ENCODE peak calls at places on chromosomes 1 and 21, in six cellular contexts. I is HCT116, G is Panc1, T is SK-N-SH, Q is GM12878, X is K562. O is an unnamed sample.

GRCh38 chr1:87329051-87329755 is 523 bp downstream of the LMO4 start:
- DNase-seq in Q (no peak), X (peak; percentile 44), I (no peak), G (no peak), T (peak; percentile 74), O (no peak)

GRCh38 chr1:19210772-19211549 is 895 bp upstream of the UBR4 start:
- DNase-seq in G (no peak), Q (no peak), X (no peak), T (no peak), I (no peak), O (no peak)

GRCh38 chr1:18739956-18740355 is 109.3 kb downstream of the PAX7 start:
- DNase-seq in G (no peak), Q (no peak), T (no peak), I (no peak), X (no peak), O (no peak)

GRCh38 chr21:36765229-36765628 is 66.3 kb downstream of the SIM2 start:
- DNase-seq in G (no peak), T (no peak), Q (no peak), X (no peak), I (no peak), O (no peak)

GRCh38 chr1:230917284-230918135 is 49.2 kb upstream of the C1orf198 start:
- DNase-seq in Q (peak; percentile 17), X (peak; percentile 76), T (peak; percentile 66), I (peak; percentile 62), G (no peak), O (peak; percentile 86)

GRCh38 chr1:53754484-53755312 is 15.7 kb upstream of the GLIS1 start:
- DNase-seq in G (no peak), I (peak; percentile 32), T (peak; percentile 58), Q (no peak), X (peak; percentile 69), O (no peak)

GRCh38 chr1:98086796-98087195 is 166.0 kb upstream of the DPYD start:
- DNase-seq in I (peak; percentile 88), X (no peak), T (no peak), Q (no peak), G (peak; percentile 63), O (peak; percentile 31)

GRCh38 chr1:41382531-41383090 is 21.4 kb downstream of the FOXO6 start:
- DNase-seq in I (peak; percentile 22), X (no peak), G (no peak), Q (no peak), T (peak; percentile 77), O (no peak)

GRCh38 chr1:203271018-203271743 is 34.1 kb upstream of the BTG2 start:
- DNase-seq in I (peak; percentile 54), X (peak; percentile 68), T (peak; percentile 45), Q (no peak), G (no peak), O (peak; percentile 56)

GRCh38 chr1:153611356-153611755 is 1.6 kb downstream of the S100A16 start:
- DNase-seq in I (no peak), X (no peak), T (no peak), Q (no peak), G (no peak), O (no peak)

GRCh38 chr1:41591891-41592290 is 107.4 kb upstream of the EDN2 start:
- DNase-seq in I (no peak), X (no peak), Q (no peak), T (no peak), G (no peak), O (no peak)

GRCh38 chr1:111725192-111725591 is 14.0 kb downstream of the INKA2 start:
- DNase-seq in I (no peak), T (no peak), X (no peak), Q (no peak), G (no peak), O (peak; percentile 53)

GRCh38 chr1:161884475-161884874 is 118.4 kb downstream of the ATF6 start:
- DNase-seq in T (no peak), Q (no peak), I (no peak), G (no peak), X (no peak), O (no peak)
- TF ChIP-seq SIN3A in T (no peak), Q (no peak), I (no peak), G (no peak), X (no peak), O (no peak)

DNA sequence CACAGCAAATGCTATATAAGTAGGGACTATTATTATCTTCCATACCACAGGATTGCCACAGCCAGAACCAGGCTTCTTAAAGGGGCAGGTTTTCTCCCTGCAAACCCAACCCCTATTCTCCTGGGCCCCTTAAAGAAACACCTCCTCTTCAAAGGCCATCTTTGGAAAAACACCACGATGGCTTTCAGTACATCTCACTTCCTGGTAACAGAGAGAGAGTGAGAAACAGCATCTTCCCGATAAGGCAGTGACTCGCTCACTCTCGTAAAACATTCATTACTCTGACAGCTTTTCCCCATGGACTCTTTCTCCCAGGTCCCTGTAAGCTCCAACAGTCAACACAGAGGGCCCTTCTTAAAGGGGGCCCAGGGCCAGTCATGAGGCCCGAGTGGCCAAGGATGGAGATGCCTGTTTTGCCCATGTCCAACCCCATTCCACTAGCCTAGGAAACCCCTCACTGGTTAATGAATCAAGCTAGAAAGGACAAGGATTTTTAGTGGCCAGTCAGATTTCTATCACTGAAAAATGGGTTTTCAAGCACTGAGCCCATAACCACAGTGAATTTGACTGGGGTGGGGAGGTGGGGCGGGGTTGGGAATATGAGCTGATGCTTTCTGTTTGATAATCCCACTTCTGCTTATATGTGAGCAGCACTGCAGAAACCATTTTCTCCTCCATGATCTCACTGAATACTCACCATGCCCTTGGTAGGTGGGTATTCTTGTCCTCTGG is 3.7 kb upstream of the NAV1 start:
- DNase-seq in X (no peak), Q (no peak), G (no peak), I (peak; percentile 28), T (no peak), O (no peak)
- TF ChIP-seq SIN3A in X (no peak), Q (no peak), G (no peak), I (no peak), T (peak; percentile 29), O (no peak)

GRCh38 chr1:109240158-109241152 is 8.9 kb upstream of the CELSR2 start:
- DNase-seq in X (peak; percentile 41), T (peak; percentile 63), G (no peak), Q (no peak), I (no peak), O (no peak)
- TF ChIP-seq SIN3A in X (no peak), T (no peak), G (no peak), Q (no peak), I (peak; percentile 47), O (no peak)

DNA sequence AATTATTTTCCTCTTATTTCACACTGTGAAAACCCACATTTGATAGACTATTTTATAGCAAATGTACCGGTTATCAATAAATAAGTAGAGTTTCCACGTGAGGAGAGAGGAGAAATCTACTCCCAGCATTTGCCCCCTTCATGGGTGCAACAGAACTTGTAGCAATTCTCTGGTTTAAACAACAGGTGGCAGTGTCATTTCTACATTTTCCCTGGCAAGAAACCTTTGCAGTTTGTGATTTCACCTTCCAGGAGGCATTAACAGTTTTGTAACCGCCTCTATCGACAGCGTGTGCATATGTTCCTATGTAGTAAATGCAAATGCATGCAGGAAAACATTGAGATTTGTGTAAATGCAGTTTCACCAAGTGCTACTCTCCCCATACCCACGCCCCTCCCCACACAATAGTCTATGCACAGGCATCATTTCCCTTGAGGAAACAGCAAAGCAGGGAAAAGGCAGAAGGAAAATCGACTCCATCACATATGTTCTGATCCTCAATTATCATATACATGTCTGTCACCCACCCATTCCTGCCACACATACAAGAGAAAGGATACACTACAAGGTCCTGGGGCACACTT is 494.7 kb downstream of the SMYD3 start:
- DNase-seq in Q (no peak), T (peak; percentile 58), G (peak; percentile 27), X (peak; percentile 55), I (peak; percentile 31), O (no peak)
- TF ChIP-seq SIN3A in Q (no peak), T (no peak), G (no peak), X (no peak), I (no peak), O (no peak)

GRCh38 chr1:93537404-93537803 is 89.5 kb downstream of the FNBP1L start:
- DNase-seq in Q (no peak), X (no peak), G (no peak), I (no peak), T (no peak), O (no peak)

GRCh38 chr1:93546162-93546863 is 98.4 kb downstream of the FNBP1L start:
- DNase-seq in G (no peak), T (no peak), X (no peak), Q (no peak), I (no peak), O (no peak)

GRCh38 chr1:93537924-93538323 is 90.0 kb downstream of the FNBP1L start:
- DNase-seq in X (no peak), G (no peak), I (no peak), T (no peak), Q (no peak), O (no peak)

GRCh38 chr1:93541045-93541444 is 93.1 kb downstream of the FNBP1L start:
- DNase-seq in I (no peak), X (no peak), Q (no peak), G (no peak), T (no peak), O (no peak)
- TF ChIP-seq SIN3A in I (no peak), X (no peak), Q (no peak), G (no peak), T (no peak), O (no peak)

DNA sequence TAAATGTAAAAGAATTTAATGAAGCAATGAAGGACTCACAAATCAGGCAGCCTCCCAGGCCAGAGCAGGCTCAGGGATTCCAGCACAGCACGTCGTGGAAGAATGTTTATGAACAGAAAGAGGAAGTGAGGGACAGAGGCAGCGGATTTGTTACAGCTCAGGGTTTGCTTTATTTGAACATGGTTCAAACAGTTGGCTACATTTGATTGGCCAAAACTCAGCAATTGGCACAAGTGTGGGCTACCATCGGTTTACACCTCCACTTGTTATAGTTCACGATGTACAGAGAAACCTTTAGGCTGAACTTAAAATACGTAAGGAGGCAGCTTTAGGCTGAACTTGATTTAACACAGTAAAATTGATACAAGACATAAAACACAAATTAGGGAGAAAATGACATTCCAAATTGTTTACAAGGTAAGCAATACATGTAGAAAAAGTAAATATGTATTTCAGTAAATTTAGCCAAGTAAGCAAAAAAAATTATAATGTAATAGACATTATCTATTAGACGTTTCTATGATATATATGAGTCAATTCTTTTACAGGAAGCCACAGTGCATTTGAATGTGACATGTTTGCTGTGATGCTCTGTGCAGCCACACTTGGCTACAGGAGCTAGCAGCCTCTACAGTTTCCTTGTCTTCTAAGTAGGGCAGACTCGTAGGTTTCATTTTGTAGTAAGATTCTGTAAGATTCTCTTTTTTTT is 126.5 kb downstream of the ADSS2 start:
- DNase-seq in I (no peak), G (no peak), T (no peak), X (no peak), Q (peak; percentile 71), O (no peak)
- TF ChIP-seq SIN3A in I (no peak), G (no peak), T (no peak), X (no peak), Q (no peak), O (no peak)

GRCh38 chr1:4169991-4170390 is 269.9 kb upstream of the C1orf174 start:
- DNase-seq in Q (no peak), T (no peak), I (no peak), G (no peak), X (no peak), O (no peak)
- TF ChIP-seq SIN3A in Q (no peak), T (no peak), I (no peak), G (no peak), X (no peak), O (no peak)

GRCh38 chr1:55067022-55067781 is 27.9 kb downstream of the PCSK9 start:
- DNase-seq in G (no peak), Q (no peak), X (no peak), I (no peak), T (no peak), O (no peak)
- TF ChIP-seq SIN3A in G (no peak), Q (no peak), X (no peak), I (no peak), T (no peak), O (no peak)